ENCODE peak calls at places on chromosomes 4 and X, in five cellular contexts. One of them, this sample, is unnamed.

GRCh38 chr4:70721747-70722146 is at the start of gene RUFY3:
- DNase-seq in right lobe of liver: no peak
- DNase-seq in GM23338: peak; percentile 42
- DNase-seq in nephron progenitor cell: no peak
- DNase-seq in GM12865: no peak
- DNase-seq in this sample: peak; percentile 87

GRCh38 chr4:38757945-38758344 is 24.8 kb downstream of the TLR10 start:
- DNase-seq in nephron progenitor cell: no peak
- DNase-seq in GM23338: peak; percentile 65
- DNase-seq in right lobe of liver: no peak
- DNase-seq in GM12865: peak; percentile 67
- DNase-seq in this sample: no peak

GRCh38 chr4:55549888-55550287 is 3.2 kb upstream of the CLOCK start:
- DNase-seq in nephron progenitor cell: no peak
- DNase-seq in GM23338: no peak
- DNase-seq in right lobe of liver: no peak
- DNase-seq in GM12865: no peak
- DNase-seq in this sample: peak; percentile 47

GRCh38 chr4:88953400-88953799 is 103.6 kb downstream of the FAM13A start:
- DNase-seq in GM12865: no peak
- DNase-seq in right lobe of liver: no peak
- DNase-seq in nephron progenitor cell: no peak
- DNase-seq in GM23338: no peak
- DNase-seq in this sample: no peak

GRCh38 chr4:75512336-75513211 is 1.6 kb downstream of the RCHY1 start:
- DNase-seq in GM23338: no peak
- DNase-seq in nephron progenitor cell: no peak
- DNase-seq in GM12865: peak; percentile 64
- DNase-seq in right lobe of liver: no peak
- DNase-seq in this sample: no peak

GRCh38 chr4:163701915-163702314 is 207.4 kb downstream of the TMA16 start:
- DNase-seq in right lobe of liver: no peak
- DNase-seq in GM23338: no peak
- DNase-seq in nephron progenitor cell: no peak
- DNase-seq in GM12865: peak; percentile 71
- DNase-seq in this sample: peak; percentile 78

GRCh38 chrX:7943600-7944245 is 16.5 kb upstream of the PNPLA4 start:
- DNase-seq in GM12865: no peak
- DNase-seq in right lobe of liver: no peak
- DNase-seq in GM23338: no peak
- DNase-seq in nephron progenitor cell: no peak
- DNase-seq in this sample: no peak

GRCh38 chrX:10617964-10618342 is 2.4 kb downstream of the MID1 start:
- DNase-seq in GM23338: no peak
- DNase-seq in GM12865: no peak
- DNase-seq in nephron progenitor cell: peak; percentile 18
- DNase-seq in right lobe of liver: no peak
- DNase-seq in this sample: peak; percentile 56

GRCh38 chr4:48665555-48666186 is 114.4 kb downstream of the FRYL start:
- DNase-seq in nephron progenitor cell: no peak
- DNase-seq in right lobe of liver: no peak
- DNase-seq in GM12865: no peak
- DNase-seq in GM23338: no peak
- DNase-seq in this sample: no peak

GRCh38 chr4:125283702-125284279 is 31.0 kb upstream of the FAT4 start:
- DNase-seq in nephron progenitor cell: peak; percentile 12
- DNase-seq in GM12865: peak; percentile 26
- DNase-seq in right lobe of liver: no peak
- DNase-seq in GM23338: peak; percentile 36
- DNase-seq in this sample: no peak

GRCh38 chr4:11420327-11420726 is 8.4 kb downstream of the HS3ST1 start:
- DNase-seq in right lobe of liver: no peak
- DNase-seq in GM23338: no peak
- DNase-seq in GM12865: no peak
- DNase-seq in nephron progenitor cell: no peak
- DNase-seq in this sample: no peak

GRCh38 chr4:121140712-121141111 is 23.4 kb downstream of the TNIP3 start:
- DNase-seq in nephron progenitor cell: no peak
- DNase-seq in GM12865: no peak
- DNase-seq in right lobe of liver: no peak
- DNase-seq in GM23338: no peak
- DNase-seq in this sample: peak; percentile 86

GRCh38 chr4:8050555-8051206 is 107.9 kb downstream of the ABLIM2 start:
- DNase-seq in GM12865: no peak
- DNase-seq in right lobe of liver: peak; percentile 85
- DNase-seq in nephron progenitor cell: peak; percentile 49
- DNase-seq in GM23338: peak; percentile 88
- DNase-seq in this sample: peak; percentile 19

DNA sequence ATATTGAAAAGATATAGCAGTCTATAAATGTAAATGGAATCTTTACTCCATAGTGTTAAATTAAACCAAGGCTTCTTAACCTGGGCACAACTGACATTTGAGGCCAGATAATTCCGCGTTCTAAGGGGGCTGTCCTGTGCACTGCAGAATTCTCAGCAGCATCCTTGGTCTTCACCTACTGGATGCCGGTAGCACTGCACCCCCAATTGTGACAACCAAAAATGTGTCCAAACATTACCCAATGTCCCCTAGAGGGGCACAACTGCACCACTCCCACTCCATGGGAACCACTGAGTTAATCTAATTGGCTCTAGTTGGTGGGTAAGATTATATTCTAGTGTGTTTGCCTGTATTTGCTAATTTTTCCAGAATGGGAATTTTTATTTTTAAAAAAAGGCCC is 16.6 kb downstream of the AP1S2 start:
- DNase-seq in GM23338: peak; percentile 62
- DNase-seq in GM12865: peak; percentile 11
- DNase-seq in right lobe of liver: no peak
- DNase-seq in nephron progenitor cell: peak; percentile 3
- DNase-seq in this sample: no peak
- TF ChIP-seq CTCF in GM23338: peak; percentile 28
- TF ChIP-seq CTCF in GM12865: peak; percentile 25
- TF ChIP-seq CTCF in right lobe of liver: no peak
- TF ChIP-seq CTCF in nephron progenitor cell: peak; percentile 27
- TF ChIP-seq CTCF in this sample: peak; percentile 59

DNA sequence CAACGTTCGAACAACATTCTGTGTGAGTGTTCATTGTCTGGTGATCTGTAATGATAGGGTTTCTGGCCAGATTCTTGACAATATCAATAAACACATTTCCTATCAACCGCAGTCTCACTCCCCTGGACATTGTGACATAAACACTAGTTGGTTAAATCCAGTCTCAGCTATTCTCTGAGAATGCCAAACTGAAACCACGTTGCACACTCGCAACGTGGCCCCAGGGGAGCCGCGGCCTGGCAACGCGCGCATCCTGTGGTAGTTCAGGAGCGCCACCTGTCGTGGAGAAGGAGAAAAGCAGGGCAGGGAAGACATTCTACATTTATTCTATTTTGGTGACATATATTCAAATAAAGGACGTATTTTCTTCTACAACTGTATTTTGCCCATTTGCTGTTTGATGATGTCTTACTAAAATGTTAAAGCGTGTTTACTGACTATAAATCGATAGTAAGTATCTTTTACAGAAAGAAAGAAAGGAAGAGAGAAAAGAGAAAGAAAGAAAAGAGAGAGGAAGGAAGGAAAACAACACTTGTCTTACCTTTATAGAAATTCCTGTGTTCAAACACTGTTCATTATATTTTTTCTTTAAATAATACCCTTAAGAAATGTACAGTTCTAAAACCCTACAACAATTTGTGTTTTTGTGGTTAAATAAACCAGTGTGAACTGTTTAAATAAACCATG is 738.3 kb upstream of the FRG1 start:
- DNase-seq in right lobe of liver: peak; percentile 63
- DNase-seq in GM12865: peak; percentile 1
- DNase-seq in GM23338: peak; percentile 68
- DNase-seq in nephron progenitor cell: peak; percentile 72
- DNase-seq in this sample: peak; percentile 71
- TF ChIP-seq CTCF in right lobe of liver: peak; percentile 77
- TF ChIP-seq CTCF in GM12865: no peak
- TF ChIP-seq CTCF in GM23338: peak; percentile 97
- TF ChIP-seq CTCF in nephron progenitor cell: peak; percentile 93
- TF ChIP-seq CTCF in this sample: peak; percentile 94

DNA sequence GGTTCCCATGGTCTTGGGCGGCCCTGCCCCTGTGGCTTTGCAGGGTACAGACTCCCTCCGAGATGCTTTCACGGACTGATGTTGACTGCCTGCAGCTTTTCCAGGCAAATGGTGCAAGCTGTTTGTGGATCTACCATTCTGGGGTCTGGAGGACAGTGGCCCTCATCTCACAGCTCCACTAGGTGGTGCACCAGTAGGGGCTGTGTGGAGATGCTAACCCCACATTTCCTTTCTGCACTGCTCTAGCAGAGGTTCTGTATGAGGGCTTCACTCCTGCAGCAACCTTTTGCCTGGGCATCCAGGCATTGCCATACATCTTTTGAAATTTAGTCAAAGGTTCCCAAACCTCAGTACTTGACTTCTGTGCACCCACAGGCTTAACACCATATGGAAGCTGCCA is 176.1 kb downstream of the DCAF12L1 start:
- DNase-seq in GM23338: peak; percentile 8
- DNase-seq in nephron progenitor cell: no peak
- DNase-seq in GM12865: no peak
- DNase-seq in right lobe of liver: no peak
- DNase-seq in this sample: no peak
- TF ChIP-seq CTCF in GM23338: peak; percentile 57
- TF ChIP-seq CTCF in nephron progenitor cell: no peak
- TF ChIP-seq CTCF in GM12865: no peak
- TF ChIP-seq CTCF in right lobe of liver: no peak
- TF ChIP-seq CTCF in this sample: no peak

GRCh38 chr4:81407726-81408125 is 64.0 kb downstream of the RASGEF1B start:
- DNase-seq in GM23338: no peak
- DNase-seq in nephron progenitor cell: no peak
- DNase-seq in right lobe of liver: no peak
- DNase-seq in GM12865: no peak
- DNase-seq in this sample: no peak

GRCh38 chr4:81409836-81410235 is 61.9 kb downstream of the RASGEF1B start:
- DNase-seq in right lobe of liver: no peak
- DNase-seq in GM23338: no peak
- DNase-seq in GM12865: no peak
- DNase-seq in nephron progenitor cell: no peak
- DNase-seq in this sample: no peak

GRCh38 chr4:81408341-81408740 is 63.4 kb downstream of the RASGEF1B start:
- DNase-seq in GM12865: no peak
- DNase-seq in nephron progenitor cell: no peak
- DNase-seq in right lobe of liver: no peak
- DNase-seq in GM23338: no peak
- DNase-seq in this sample: no peak

GRCh38 chr4:81404294-81404693 is 67.4 kb downstream of the RASGEF1B start:
- DNase-seq in GM12865: no peak
- DNase-seq in nephron progenitor cell: no peak
- DNase-seq in right lobe of liver: no peak
- DNase-seq in GM23338: peak; percentile 31
- DNase-seq in this sample: no peak

DNA sequence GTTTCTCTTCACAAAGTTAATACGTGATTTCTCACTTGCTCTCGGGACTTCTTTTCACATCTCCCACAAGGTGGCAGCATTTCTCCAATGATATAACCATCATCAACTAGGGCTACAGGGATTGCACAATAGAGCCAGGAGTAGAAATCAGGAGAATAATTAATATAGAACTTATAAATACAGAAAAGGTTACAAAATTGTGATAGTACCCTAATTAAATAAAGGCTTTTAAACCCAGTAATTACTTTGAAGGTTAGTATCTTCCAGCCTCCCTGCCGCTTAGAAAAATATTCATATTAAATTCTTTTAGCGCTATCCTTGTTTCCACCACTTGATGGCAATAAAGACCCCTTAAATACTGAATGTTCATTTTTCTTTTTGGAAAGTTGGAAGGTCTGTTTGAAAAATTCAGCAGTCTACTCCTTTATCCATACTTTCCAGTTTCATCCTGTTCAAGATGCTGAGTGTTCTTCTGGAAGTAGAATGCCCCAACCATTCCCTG is 65.8 kb downstream of the RASGEF1B start:
- DNase-seq in GM23338: peak; percentile 88
- DNase-seq in GM12865: peak; percentile 68
- DNase-seq in right lobe of liver: peak; percentile 54
- DNase-seq in nephron progenitor cell: peak; percentile 39
- DNase-seq in this sample: peak; percentile 57
- TF ChIP-seq CTCF in GM23338: peak; percentile 79
- TF ChIP-seq CTCF in GM12865: peak; percentile 49
- TF ChIP-seq CTCF in right lobe of liver: peak; percentile 71
- TF ChIP-seq CTCF in nephron progenitor cell: peak; percentile 89
- TF ChIP-seq CTCF in this sample: peak; percentile 62

DNA sequence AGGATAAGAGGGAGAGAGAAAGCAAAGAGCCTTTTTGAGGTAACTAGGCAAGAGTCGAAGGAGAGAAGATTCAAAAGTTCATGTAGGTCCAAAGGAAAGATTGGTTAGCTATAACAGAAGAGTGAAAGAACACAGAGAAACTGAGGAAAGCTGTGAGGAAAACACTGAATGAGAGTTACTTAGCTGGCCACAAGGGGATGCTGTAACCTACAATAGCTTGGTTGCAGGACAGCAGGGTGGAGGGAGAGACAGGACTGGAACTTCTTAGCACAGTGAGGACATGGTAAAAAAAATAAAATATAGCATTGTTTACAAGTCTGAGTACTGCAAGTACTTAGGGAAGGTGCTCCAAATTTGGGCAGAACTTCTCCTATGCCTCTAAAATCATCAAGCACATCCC is 48.3 kb downstream of the RAI2 start:
- DNase-seq in nephron progenitor cell: no peak
- DNase-seq in right lobe of liver: no peak
- DNase-seq in GM23338: peak; percentile 39
- DNase-seq in GM12865: peak; percentile 1
- DNase-seq in this sample: no peak
- TF ChIP-seq CTCF in nephron progenitor cell: peak; percentile 73
- TF ChIP-seq CTCF in right lobe of liver: peak; percentile 51
- TF ChIP-seq CTCF in GM23338: peak; percentile 83
- TF ChIP-seq CTCF in GM12865: peak; percentile 45
- TF ChIP-seq CTCF in this sample: peak; percentile 58

GRCh38 chr4:101398807-101399206 is 51.5 kb upstream of the PPP3CA start:
- DNase-seq in nephron progenitor cell: no peak
- DNase-seq in GM12865: no peak
- DNase-seq in right lobe of liver: no peak
- DNase-seq in GM23338: no peak
- DNase-seq in this sample: no peak

DNA sequence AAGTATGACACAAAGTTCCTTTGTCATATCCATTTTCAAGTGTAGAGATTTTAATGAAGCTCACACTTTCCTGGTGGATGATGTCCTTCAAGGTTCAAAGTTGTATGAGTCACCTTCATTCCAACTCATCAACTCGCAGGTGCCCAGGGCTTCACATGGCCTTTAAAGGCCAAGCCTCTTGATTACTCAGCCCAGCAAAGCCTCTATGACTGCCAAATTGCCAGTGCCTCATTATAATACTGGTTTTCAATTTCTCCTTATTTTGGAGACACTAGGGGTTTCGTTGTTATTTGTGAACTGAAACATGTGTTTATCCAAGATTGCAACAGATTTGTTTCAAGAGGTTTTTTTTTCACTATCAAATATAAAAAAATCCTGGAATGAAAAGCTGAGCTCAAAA is 45.9 kb upstream of the PPP3CA start:
- DNase-seq in GM12865: no peak
- DNase-seq in GM23338: no peak
- DNase-seq in nephron progenitor cell: no peak
- DNase-seq in right lobe of liver: no peak
- DNase-seq in this sample: no peak
- TF ChIP-seq CTCF in GM12865: no peak
- TF ChIP-seq CTCF in GM23338: no peak
- TF ChIP-seq CTCF in nephron progenitor cell: no peak
- TF ChIP-seq CTCF in right lobe of liver: no peak
- TF ChIP-seq CTCF in this sample: no peak

This sample was measured in brain microvascular endothelial cell.